ENCODE peak calls at places on chromosomes 16 and 17, in ten cellular contexts. S is AG10803; I is GOT3; D is cardiac fibroblast; P is stimulated activated CD8-positive, alpha-beta memory T cell treated with anti-CD3 and anti-CD28 coated beads, Interleukin-7, amount 100 ng/mL, for 48 hours; C is EL; L is psoas muscle; K is caudate nucleus; R is anterior cingulate cortex; M is activated naive CD4-positive, alpha-beta T cell. O is an unnamed sample.

GRCh38 chr17:60080545-60080944 is 1.8 kb upstream of the HEATR6 start:
- DNase-seq in S (no peak), I (no peak), D (no peak), P (no peak), C (peak), L (no peak), K (no peak), R (no peak), M (no peak), O (no peak)

GRCh38 chr16:71746442-71747046 is 22.0 kb upstream of the PHLPP2 start:
- DNase-seq in S (peak), I (no peak), D (peak), P (no peak), C (peak), L (no peak), K (no peak), R (no peak), M (no peak), O (no peak)

GRCh38 chr16:17994027-17994426 is 342.5 kb downstream of the NPIPA8 start:
- DNase-seq in S (no peak), I (no peak), D (no peak), P (no peak), C (no peak), L (no peak), K (no peak), R (no peak), M (no peak), O (no peak)

GRCh38 chr17:74165811-74166365 is 37.6 kb upstream of the RPL38 start:
- DNase-seq in S (no peak), I (no peak), D (no peak), P (no peak), C (no peak), L (no peak), K (no peak), R (no peak), M (no peak), O (no peak)

GRCh38 chr16:66467611-66468010 is 40.5 kb downstream of the BEAN1 start:
- DNase-seq in S (no peak), I (no peak), D (no peak), P (no peak), C (no peak), L (no peak), K (no peak), R (no peak), M (no peak), O (no peak)

GRCh38 chr16:66717112-66717675 is 20.7 kb upstream of the CMTM4 start:
- DNase-seq in S (peak), I (no peak), D (peak), P (no peak), C (peak), L (peak), K (peak), R (no peak), M (no peak), O (no peak)

GRCh38 chr16:47774661-47775060 is 313.5 kb downstream of the PHKB start:
- DNase-seq in S (no peak), I (no peak), D (peak), P (no peak), C (peak), L (no peak), K (no peak), R (no peak), M (no peak), O (no peak)

GRCh38 chr16:76665571-76666275 is 388.5 kb downstream of the CNTNAP4 start:
- DNase-seq in S (no peak), I (no peak), D (no peak), P (no peak), C (no peak), L (no peak), K (no peak), R (no peak), M (no peak), O (no peak)

GRCh38 chr17:64255764-64256163 is 7.3 kb downstream of the TEX2 start:
- DNase-seq in S (no peak), I (no peak), D (no peak), P (no peak), C (no peak), L (no peak), K (no peak), R (no peak), M (no peak), O (no peak)

GRCh38 chr17:28460901-28461300 is 12.5 kb upstream of the SLC13A2 start:
- DNase-seq in S (no peak), I (no peak), D (no peak), P (no peak), C (no peak), L (no peak), K (no peak), R (no peak), M (no peak), O (no peak)

GRCh38 chr17:29565643-29566472 is 979 bp downstream of the ABHD15 start:
- DNase-seq in S (no peak), I (no peak), D (no peak), P (no peak), C (no peak), L (peak), K (no peak), R (no peak), M (no peak), O (peak)

GRCh38 chr16:31093132-31093703 is 1.4 kb downstream of the VKORC1 start:
- DNase-seq in S (peak), I (no peak), D (peak), P (no peak), C (peak), L (no peak), K (peak), R (no peak), M (no peak), O (peak)

GRCh38 chr17:17840751-17841591 is 4.2 kb upstream of the SREBF1 start:
- DNase-seq in S (peak), I (no peak), D (peak), P (no peak), C (peak), L (no peak), K (peak), R (no peak), M (no peak), O (no peak)

GRCh38 chr16:83926726-83927397 is 26.2 kb upstream of the OSGIN1 start:
- DNase-seq in S (peak), I (peak), D (peak), P (peak), C (peak), L (peak), K (peak), R (no peak), M (peak), O (peak)

O was measured in left lobe of liver.